ENCODE peak calls at places on chromosomes 2 and 18, in four cellular contexts. P is IMR-90, M is GM12865, F is GM13977. C is an unnamed sample.

GRCh38 chr2:196160101-196160500 is 11.3 kb downstream of the STK17B start:
- DNase-seq in M (peak; percentile 85), F (peak; percentile 36), P (peak; percentile 92), C (peak; percentile 84)

GRCh38 chr2:191499874-191500565 is 177.9 kb upstream of the NABP1 start:
- DNase-seq in M (no peak), F (no peak), P (peak; percentile 57), C (no peak)

GRCh38 chr18:9536354-9537152 is 61.2 kb downstream of the RALBP1 start:
- DNase-seq in M (no peak), P (peak; percentile 61), F (no peak), C (no peak)

GRCh38 chr2:239322414-239323086 is 78.3 kb downstream of the HDAC4 start:
- DNase-seq in F (no peak), P (peak; percentile 77), M (no peak), C (peak; percentile 65)

GRCh38 chr2:174771631-174772491 is 7.6 kb upstream of the CHRNA1 start:
- DNase-seq in F (peak; percentile 65), M (peak; percentile 66), P (peak; percentile 82), C (peak; percentile 81)

GRCh38 chr2:95052301-95052700 is 26.8 kb downstream of the MAL start:
- DNase-seq in P (no peak), M (no peak), F (no peak), C (no peak)

GRCh38 chr2:73939419-73939818 is 12.7 kb downstream of the DGUOK start:
- DNase-seq in P (peak; percentile 50), F (no peak), M (no peak), C (peak; percentile 44)

GRCh38 chr2:29295843-29296242 is 180.6 kb downstream of the CLIP4 start:
- DNase-seq in P (peak; percentile 26), F (no peak), M (peak; percentile 40), C (peak; percentile 15)

GRCh38 chr2:234620018-234620417 is 123.1 kb upstream of the ARL4C start:
- DNase-seq in F (no peak), M (no peak), P (no peak), C (no peak)

GRCh38 chr18:63284173-63284765 is 35.3 kb downstream of the BCL2 start:
- DNase-seq in P (no peak), F (no peak), M (no peak), C (no peak)

GRCh38 chr2:113979172-113980128 is 89.6 kb downstream of the ACTR3 start:
- DNase-seq in P (no peak), M (peak; percentile 83), F (no peak), C (peak; percentile 82)

GRCh38 chr2:14749869-14750268 is 117.4 kb downstream of the LRATD1 start:
- DNase-seq in P (peak; percentile 41), M (no peak), F (no peak), C (no peak)

GRCh38 chr2:165529130-165529529 is 59.6 kb downstream of the CSRNP3 start:
- DNase-seq in F (no peak), P (no peak), M (peak; percentile 10), C (no peak)

GRCh38 chr2:30801821-30802455 is 5.3 kb downstream of the CAPN13 start:
- DNase-seq in P (no peak), F (no peak), M (no peak), C (no peak)

GRCh38 chr2:45713126-45713525 is 61.7 kb downstream of the PRKCE start:
- DNase-seq in M (no peak), P (no peak), F (no peak), C (no peak)

GRCh38 chr2:85175369-85176299 is 42.4 kb downstream of the TCF7L1 start:
- DNase-seq in P (peak; percentile 81), M (no peak), F (no peak), C (no peak)

GRCh38 chr2:1627628-1628371 is 116.5 kb downstream of the PXDN start:
- DNase-seq in P (no peak), F (no peak), M (no peak), C (no peak)

GRCh38 chr2:164625378-164625971 is 4.2 kb upstream of the GRB14 start:
- DNase-seq in M (no peak), P (no peak), F (no peak), C (no peak)

GRCh38 chr2:167144179-167144898 is 256.1 kb downstream of the XIRP2 start:
- DNase-seq in P (peak; percentile 71), M (no peak), F (no peak), C (no peak)
- TF ChIP-seq CTCF in P (no peak), M (no peak), F (no peak), C (no peak)

DNA sequence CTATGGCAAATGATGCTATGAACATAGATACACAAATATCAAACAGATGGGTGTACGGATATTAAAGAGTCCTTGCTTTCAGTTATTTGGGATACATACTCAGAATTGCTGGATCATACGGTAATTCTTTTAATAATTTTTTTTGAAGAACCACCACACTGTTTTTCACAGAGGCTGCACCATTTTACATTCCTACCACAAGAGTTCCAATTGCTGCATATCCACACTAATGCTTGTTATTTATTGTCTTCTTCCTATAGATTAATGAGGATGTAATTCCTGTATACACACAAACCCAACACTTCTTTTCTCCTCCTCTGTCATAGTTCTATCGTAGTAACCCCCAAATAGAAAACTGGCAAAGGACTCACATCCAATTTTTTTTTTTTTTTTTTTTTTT is 21.7 kb downstream of the CD302 start:
- DNase-seq in M (no peak), F (no peak), P (no peak), C (no peak)
- TF ChIP-seq CTCF in M (no peak), F (no peak), P (peak; percentile 28), C (no peak)

DNA sequence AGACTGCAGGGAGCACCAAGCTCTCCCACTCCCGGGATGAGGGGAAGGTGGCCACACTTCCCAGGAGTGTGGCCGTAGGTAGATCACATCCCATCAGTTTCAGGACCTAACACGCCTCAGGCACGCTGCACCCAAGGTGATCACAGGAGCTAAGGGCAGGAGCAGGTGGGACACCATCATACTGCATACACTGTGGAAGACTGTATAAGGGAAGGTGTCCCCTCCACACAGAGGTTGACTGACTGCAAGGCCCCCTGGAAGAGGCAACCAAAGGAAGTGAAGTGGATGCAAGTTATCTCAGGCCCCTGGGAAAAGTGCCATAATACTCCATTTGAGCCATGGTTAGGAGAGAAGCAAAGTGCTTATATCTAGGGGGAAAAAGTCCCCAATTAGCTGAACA is 351.9 kb upstream of the SMIM21 start:
- DNase-seq in M (no peak), P (no peak), F (no peak), C (no peak)
- TF ChIP-seq CTCF in M (no peak), P (no peak), F (no peak), C (no peak)

GRCh38 chr18:50877545-50878265 is 1.2 kb upstream of the ME2 start:
- DNase-seq in P (no peak), M (no peak), F (no peak), C (no peak)
- TF ChIP-seq CTCF in P (no peak), M (no peak), F (no peak), C (no peak)

GRCh38 chr2:3197308-3197707 is 180.3 kb downstream of the EIPR1 start:
- DNase-seq in M (no peak), F (no peak), P (no peak), C (no peak)

GRCh38 chr2:3196716-3197115 is 180.9 kb downstream of the EIPR1 start:
- DNase-seq in F (no peak), M (no peak), P (no peak), C (no peak)

GRCh38 chr2:3195865-3196504 is 181.6 kb downstream of the EIPR1 start:
- DNase-seq in P (no peak), M (no peak), F (no peak), C (no peak)

GRCh38 chr2:3199660-3200345 is 177.8 kb downstream of the EIPR1 start:
- DNase-seq in M (no peak), P (no peak), F (no peak), C (no peak)

GRCh38 chr2:3198119-3198518 is 179.5 kb downstream of the EIPR1 start:
- DNase-seq in F (no peak), M (peak; percentile 55), P (no peak), C (peak; percentile 41)
- TF ChIP-seq CTCF in F (peak; percentile 31), M (peak; percentile 32), P (no peak), C (no peak)

DNA sequence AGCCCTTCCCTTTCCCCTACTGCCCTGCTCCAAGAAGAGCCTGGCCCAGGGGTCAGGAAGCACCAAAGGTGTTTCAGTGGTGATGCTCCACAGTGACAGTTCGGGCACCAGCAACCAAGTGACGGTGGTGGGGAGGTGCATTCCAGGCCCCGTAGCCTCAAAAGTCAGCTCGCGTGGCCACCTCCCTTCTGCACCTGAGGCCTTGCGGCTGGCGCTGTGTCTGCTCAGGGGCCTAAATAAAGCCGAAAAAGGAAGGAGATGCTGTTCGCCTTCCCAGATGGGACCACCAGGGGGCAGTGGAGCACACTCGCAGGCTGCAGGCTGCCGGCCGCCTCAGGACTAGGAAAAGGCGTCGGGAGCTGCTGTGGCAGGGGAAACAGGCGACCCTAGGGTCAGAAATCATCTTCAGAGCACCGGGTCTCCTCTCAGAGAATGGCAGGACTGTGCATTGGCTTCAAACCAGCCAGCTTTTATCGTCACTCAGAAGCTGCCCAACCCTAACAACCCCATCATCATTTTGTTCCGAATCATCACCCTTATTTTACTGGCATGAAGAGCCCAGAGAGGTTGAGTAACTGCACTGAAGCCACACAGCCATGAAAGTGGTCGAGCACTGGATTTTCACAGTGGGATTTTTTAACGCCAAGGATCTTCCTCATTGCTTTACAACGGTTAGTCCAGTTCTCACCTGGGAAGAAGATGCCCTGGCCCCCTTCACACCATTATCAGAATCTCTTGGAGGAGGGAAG is 213.0 kb upstream of the CELF4 start:
- DNase-seq in F (peak; percentile 66), P (no peak), M (peak; percentile 53), C (peak; percentile 65)
- TF ChIP-seq CTCF in F (peak; percentile 93), P (peak; percentile 62), M (peak; percentile 81), C (peak; percentile 51)

DNA sequence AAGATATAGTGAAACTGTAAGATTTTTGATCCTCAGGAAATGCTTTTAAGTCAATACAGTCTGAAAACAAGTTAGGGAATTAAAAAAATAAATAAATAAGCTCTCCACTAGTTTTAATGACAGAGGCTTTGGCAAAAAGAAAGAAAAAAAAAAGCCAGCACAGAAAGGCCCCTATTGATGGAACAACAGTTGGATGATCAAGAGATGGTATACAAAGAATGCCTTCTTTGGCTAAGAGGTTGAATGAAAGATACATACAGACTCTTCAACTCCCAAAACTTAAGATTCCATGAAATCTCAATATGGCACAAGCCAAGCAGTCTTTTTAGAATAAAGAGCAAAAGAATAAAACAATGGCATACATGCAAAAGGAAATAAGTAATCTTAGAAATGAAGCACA is 64.0 kb upstream of the GALNT5 start:
- DNase-seq in M (no peak), P (no peak), F (no peak), C (no peak)
- TF ChIP-seq CTCF in M (no peak), P (no peak), F (no peak), C (no peak)

GRCh38 chr2:77566582-77566981 is 44.4 kb upstream of the LRRTM4 start:
- DNase-seq in F (no peak), P (no peak), M (no peak), C (no peak)

GRCh38 chr2:77567723-77568122 is 45.5 kb upstream of the LRRTM4 start:
- DNase-seq in M (no peak), F (no peak), P (no peak), C (no peak)

GRCh38 chr2:77566131-77566530 is 44.0 kb upstream of the LRRTM4 start:
- DNase-seq in F (no peak), P (no peak), M (no peak), C (no peak)

DNA sequence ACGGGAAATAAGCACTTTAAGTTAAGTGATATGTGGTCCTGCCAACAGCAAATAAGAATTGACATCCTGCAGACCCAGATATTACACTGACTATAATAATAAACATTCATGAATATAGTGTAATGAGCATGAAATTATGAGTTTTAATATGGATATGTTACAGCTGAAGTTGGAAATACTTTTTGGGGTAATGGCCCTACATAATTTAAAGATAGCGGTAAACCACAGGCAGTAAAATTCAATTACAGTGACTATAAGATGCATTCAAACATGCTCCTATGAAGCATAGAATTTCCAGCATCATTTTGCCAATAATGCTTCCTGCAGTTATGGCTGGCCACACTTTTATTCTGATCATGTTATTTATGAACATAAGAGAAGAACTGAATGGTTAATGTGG is 49.4 kb upstream of the LRRTM4 start:
- DNase-seq in M (no peak), P (no peak), F (no peak), C (no peak)
- TF ChIP-seq CTCF in M (no peak), P (no peak), F (no peak), C (no peak)

C was measured in activated CD8-positive, alpha-beta T cell treated with anti-CD3 and anti-CD28 coated beads for 36 hours.